ENCODE peak calls at places on chromosomes 16 and 17, in eight cellular contexts. F is effector memory CD4-positive, alpha-beta T cell; S is GM12892; K is posterior cingulate gyrus; N is stimulated activated CD8-positive, alpha-beta memory T cell treated with anti-CD3 and anti-CD28 coated beads, Interleukin-7, amount 100 ng/mL, for 1 hour; I is NCI-H1105; B is Peyer's patch; W is lung. H is an unnamed sample.

GRCh38 chr16:82748026-82748425 is 121.3 kb downstream of the CDH13 start:
- DNase-seq in F (no peak), S (no peak), K (no peak), N (no peak), I (peak), B (no peak), W (no peak), H (peak)

GRCh38 chr17:39702901-39703893 is 3.3 kb downstream of the ERBB2 start:
- DNase-seq in F (no peak), S (no peak), K (peak), N (no peak), I (no peak), B (no peak), W (no peak), H (no peak)

GRCh38 chr17:72011561-72011960 is 109.3 kb upstream of the SOX9 start:
- DNase-seq in F (no peak), S (no peak), K (no peak), N (no peak), I (no peak), B (no peak), W (no peak), H (no peak)

GRCh38 chr16:11356573-11357331 is 11.5 kb downstream of the RMI2 start:
- DNase-seq in F (peak), S (no peak), K (peak), N (peak), I (peak), B (peak), W (peak), H (peak)

GRCh38 chr16:50267651-50268050 is 1.3 kb downstream of the ADCY7 start:
- DNase-seq in F (no peak), S (no peak), K (peak), N (no peak), I (no peak), B (peak), W (no peak), H (no peak)

GRCh38 chr17:73168667-73169066 is 3.9 kb downstream of the SSTR2 start:
- DNase-seq in F (no peak), S (no peak), K (no peak), N (no peak), I (no peak), B (no peak), W (no peak), H (no peak)

GRCh38 chr16:68073902-68074760 is 11.0 kb upstream of the NFATC3 start:
- DNase-seq in F (no peak), S (no peak), K (no peak), N (no peak), I (no peak), B (peak), W (no peak), H (no peak)

GRCh38 chr17:66200685-66201092 is 8.8 kb upstream of the CEP112 start:
- DNase-seq in F (peak), S (no peak), K (no peak), N (no peak), I (peak), B (peak), W (peak), H (peak)

GRCh38 chr17:48129981-48130380 is 22.4 kb downstream of the SNX11 start:
- DNase-seq in F (no peak), S (no peak), K (no peak), N (no peak), I (no peak), B (peak), W (no peak), H (no peak)

GRCh38 chr16:11629071-11630030 is 38.9 kb upstream of the SNN start:
- DNase-seq in F (no peak), S (no peak), K (peak), N (no peak), I (peak), B (peak), W (no peak), H (peak)

GRCh38 chr17:75090871-75091854 is 3.4 kb downstream of the SLC16A5 start:
- DNase-seq in F (no peak), S (no peak), K (no peak), N (no peak), I (no peak), B (peak), W (no peak), H (no peak)

GRCh38 chr16:81537721-81538561 is 93.3 kb downstream of the CMIP start:
- DNase-seq in F (no peak), S (no peak), K (no peak), N (no peak), I (no peak), B (no peak), W (no peak), H (no peak)